ENCODE peak calls at places on chromosomes 3 and 15, in four cellular contexts. S is ACHN; F is naive thymus-derived CD8-positive, alpha-beta T cell; C is ovary. L is an unnamed sample.

GRCh38 chr15:39543651-39544050 is 37.2 kb upstream of the THBS1 start:
- DNase-seq in S (peak; percentile 3), F (no peak), C (no peak), L (no peak)

GRCh38 chr15:57134877-57135276 is 216.4 kb downstream of the TCF12 start:
- DNase-seq in S (no peak), F (no peak), C (no peak), L (no peak)

GRCh38 chr3:52714335-52715302 is 8.7 kb downstream of the SPCS1 start:
- DNase-seq in S (no peak), F (peak; percentile 4), C (no peak), L (no peak)

GRCh38 chr3:189488241-189488767 is 142.9 kb upstream of the TP63 start:
- DNase-seq in S (no peak), F (no peak), C (no peak), L (peak; percentile 61)

GRCh38 chr3:182105875-182106274 is 394.1 kb downstream of the SOX2 start:
- DNase-seq in S (peak; percentile 4), F (no peak), C (no peak), L (no peak)

GRCh38 chr3:52253314-52254260 is 8.0 kb downstream of the PPM1M start:
- DNase-seq in S (no peak), F (peak; percentile 62), C (no peak), L (no peak)

GRCh38 chr3:61181874-61182273 is 69.4 kb downstream of the FHIT start:
- DNase-seq in S (peak; percentile 90), F (no peak), C (no peak), L (peak; percentile 9)

GRCh38 chr3:32292085-32292796 is 53.8 kb downstream of the CMTM8 start:
- DNase-seq in S (no peak), F (no peak), C (no peak), L (no peak)

GRCh38 chr3:141680620-141681389 is 57.3 kb upstream of the RNF7 start:
- DNase-seq in S (peak; percentile 66), F (no peak), C (no peak), L (peak; percentile 46)

L was measured in H54.